ENCODE peak calls at places on chromosomes 5 and 9, in seven cellular contexts. One of them, this sample, is unnamed.

GRCh38 chr5:170338272-170338671 is 40.7 kb upstream of the LCP2 start:
- DNase-seq in A549: no peak
- DNase-seq in right atrium auricular region: no peak
- DNase-seq in fibroblast of mammary gland: no peak
- DNase-seq in stimulated activated CD4-positive, alpha-beta T cell treated with anti-CD3 and anti-CD28 coated beads, Interleukin-1b, Interleukin-23, amount 100 ng/mL, for 1 hour: no peak
- DNase-seq in stromal cell of bone marrow: no peak
- DNase-seq in gastrocnemius medialis: no peak
- DNase-seq in this sample: no peak

GRCh38 chr5:170143710-170144109 is 38.0 kb downstream of the FOXI1 start:
- DNase-seq in A549: no peak
- DNase-seq in right atrium auricular region: no peak
- DNase-seq in fibroblast of mammary gland: no peak
- DNase-seq in stimulated activated CD4-positive, alpha-beta T cell treated with anti-CD3 and anti-CD28 coated beads, Interleukin-1b, Interleukin-23, amount 100 ng/mL, for 1 hour: no peak
- DNase-seq in stromal cell of bone marrow: no peak
- DNase-seq in gastrocnemius medialis: no peak
- DNase-seq in this sample: no peak

GRCh38 chr9:4207881-4208615 is 91.8 kb downstream of the GLIS3 start:
- DNase-seq in A549: no peak
- DNase-seq in right atrium auricular region: peak
- DNase-seq in fibroblast of mammary gland: peak
- DNase-seq in stimulated activated CD4-positive, alpha-beta T cell treated with anti-CD3 and anti-CD28 coated beads, Interleukin-1b, Interleukin-23, amount 100 ng/mL, for 1 hour: no peak
- DNase-seq in stromal cell of bone marrow: peak
- DNase-seq in gastrocnemius medialis: no peak
- DNase-seq in this sample: no peak

GRCh38 chr5:5409151-5409810 is 13.2 kb upstream of the ICE1 start:
- DNase-seq in A549: no peak
- DNase-seq in right atrium auricular region: no peak
- DNase-seq in fibroblast of mammary gland: peak
- DNase-seq in stimulated activated CD4-positive, alpha-beta T cell treated with anti-CD3 and anti-CD28 coated beads, Interleukin-1b, Interleukin-23, amount 100 ng/mL, for 1 hour: no peak
- DNase-seq in stromal cell of bone marrow: no peak
- DNase-seq in gastrocnemius medialis: no peak
- DNase-seq in this sample: no peak

GRCh38 chr5:53262348-53262970 is 152.9 kb upstream of the MOCS2 start:
- DNase-seq in A549: no peak
- DNase-seq in right atrium auricular region: no peak
- DNase-seq in fibroblast of mammary gland: peak
- DNase-seq in stimulated activated CD4-positive, alpha-beta T cell treated with anti-CD3 and anti-CD28 coated beads, Interleukin-1b, Interleukin-23, amount 100 ng/mL, for 1 hour: no peak
- DNase-seq in stromal cell of bone marrow: peak
- DNase-seq in gastrocnemius medialis: no peak
- DNase-seq in this sample: no peak

GRCh38 chr5:171342362-171343111 is 33.5 kb downstream of the TLX3 start:
- DNase-seq in A549: peak
- DNase-seq in right atrium auricular region: no peak
- DNase-seq in fibroblast of mammary gland: peak
- DNase-seq in stimulated activated CD4-positive, alpha-beta T cell treated with anti-CD3 and anti-CD28 coated beads, Interleukin-1b, Interleukin-23, amount 100 ng/mL, for 1 hour: no peak
- DNase-seq in stromal cell of bone marrow: peak
- DNase-seq in gastrocnemius medialis: no peak
- DNase-seq in this sample: peak

GRCh38 chr9:98193336-98193944 is 1.0 kb upstream of the CORO2A start:
- DNase-seq in A549: no peak
- DNase-seq in right atrium auricular region: no peak
- DNase-seq in fibroblast of mammary gland: no peak
- DNase-seq in stimulated activated CD4-positive, alpha-beta T cell treated with anti-CD3 and anti-CD28 coated beads, Interleukin-1b, Interleukin-23, amount 100 ng/mL, for 1 hour: no peak
- DNase-seq in stromal cell of bone marrow: no peak
- DNase-seq in gastrocnemius medialis: no peak
- DNase-seq in this sample: no peak

GRCh38 chr5:143495823-143496275 is 92.4 kb upstream of the NR3C1 start:
- DNase-seq in A549: peak
- DNase-seq in right atrium auricular region: no peak
- DNase-seq in fibroblast of mammary gland: peak
- DNase-seq in stimulated activated CD4-positive, alpha-beta T cell treated with anti-CD3 and anti-CD28 coated beads, Interleukin-1b, Interleukin-23, amount 100 ng/mL, for 1 hour: no peak
- DNase-seq in stromal cell of bone marrow: peak
- DNase-seq in gastrocnemius medialis: no peak
- DNase-seq in this sample: no peak

GRCh38 chr5:102450313-102450990 is 48.3 kb downstream of the SLCO6A1 start:
- DNase-seq in A549: no peak
- DNase-seq in right atrium auricular region: no peak
- DNase-seq in fibroblast of mammary gland: peak
- DNase-seq in stimulated activated CD4-positive, alpha-beta T cell treated with anti-CD3 and anti-CD28 coated beads, Interleukin-1b, Interleukin-23, amount 100 ng/mL, for 1 hour: no peak
- DNase-seq in stromal cell of bone marrow: no peak
- DNase-seq in gastrocnemius medialis: no peak
- DNase-seq in this sample: no peak

GRCh38 chr9:70772591-70772990 is 348.8 kb downstream of the TRPM3 start:
- DNase-seq in A549: no peak
- DNase-seq in right atrium auricular region: no peak
- DNase-seq in fibroblast of mammary gland: no peak
- DNase-seq in stimulated activated CD4-positive, alpha-beta T cell treated with anti-CD3 and anti-CD28 coated beads, Interleukin-1b, Interleukin-23, amount 100 ng/mL, for 1 hour: no peak
- DNase-seq in stromal cell of bone marrow: no peak
- DNase-seq in gastrocnemius medialis: no peak
- DNase-seq in this sample: no peak

GRCh38 chr5:33237471-33237870 is 203.3 kb upstream of the TARS1 start:
- DNase-seq in A549: no peak
- DNase-seq in right atrium auricular region: no peak
- DNase-seq in fibroblast of mammary gland: no peak
- DNase-seq in stimulated activated CD4-positive, alpha-beta T cell treated with anti-CD3 and anti-CD28 coated beads, Interleukin-1b, Interleukin-23, amount 100 ng/mL, for 1 hour: no peak
- DNase-seq in stromal cell of bone marrow: no peak
- DNase-seq in gastrocnemius medialis: no peak
- DNase-seq in this sample: no peak

GRCh38 chr9:21095561-21095960 is 17.8 kb upstream of the IFNB1 start:
- DNase-seq in A549: no peak
- DNase-seq in right atrium auricular region: no peak
- DNase-seq in fibroblast of mammary gland: no peak
- DNase-seq in stimulated activated CD4-positive, alpha-beta T cell treated with anti-CD3 and anti-CD28 coated beads, Interleukin-1b, Interleukin-23, amount 100 ng/mL, for 1 hour: no peak
- DNase-seq in stromal cell of bone marrow: no peak
- DNase-seq in gastrocnemius medialis: no peak
- DNase-seq in this sample: no peak

GRCh38 chr5:96816430-96816939 is 8.7 kb upstream of the ERAP1 start:
- DNase-seq in A549: no peak
- DNase-seq in right atrium auricular region: no peak
- DNase-seq in fibroblast of mammary gland: no peak
- DNase-seq in stimulated activated CD4-positive, alpha-beta T cell treated with anti-CD3 and anti-CD28 coated beads, Interleukin-1b, Interleukin-23, amount 100 ng/mL, for 1 hour: no peak
- DNase-seq in stromal cell of bone marrow: no peak
- DNase-seq in gastrocnemius medialis: no peak
- DNase-seq in this sample: no peak

GRCh38 chr9:34047864-34048729 is 590 bp downstream of the UBAP2 start:
- DNase-seq in A549: peak
- DNase-seq in right atrium auricular region: peak
- DNase-seq in fibroblast of mammary gland: peak
- DNase-seq in stimulated activated CD4-positive, alpha-beta T cell treated with anti-CD3 and anti-CD28 coated beads, Interleukin-1b, Interleukin-23, amount 100 ng/mL, for 1 hour: peak
- DNase-seq in stromal cell of bone marrow: no peak
- DNase-seq in gastrocnemius medialis: peak
- DNase-seq in this sample: peak

GRCh38 chr9:114735732-114736131 is 53.7 kb upstream of the TEX48 start:
- DNase-seq in A549: no peak
- DNase-seq in right atrium auricular region: no peak
- DNase-seq in fibroblast of mammary gland: peak
- DNase-seq in stimulated activated CD4-positive, alpha-beta T cell treated with anti-CD3 and anti-CD28 coated beads, Interleukin-1b, Interleukin-23, amount 100 ng/mL, for 1 hour: no peak
- DNase-seq in stromal cell of bone marrow: no peak
- DNase-seq in gastrocnemius medialis: no peak
- DNase-seq in this sample: no peak

GRCh38 chr5:75654693-75655315 is 43.6 kb downstream of the ANKDD1B start:
- DNase-seq in A549: no peak
- DNase-seq in right atrium auricular region: no peak
- DNase-seq in fibroblast of mammary gland: no peak
- DNase-seq in stimulated activated CD4-positive, alpha-beta T cell treated with anti-CD3 and anti-CD28 coated beads, Interleukin-1b, Interleukin-23, amount 100 ng/mL, for 1 hour: no peak
- DNase-seq in stromal cell of bone marrow: no peak
- DNase-seq in gastrocnemius medialis: no peak
- DNase-seq in this sample: no peak

GRCh38 chr5:111385970-111386831 is 126.1 kb downstream of the STARD4 start:
- DNase-seq in A549: no peak
- DNase-seq in right atrium auricular region: no peak
- DNase-seq in fibroblast of mammary gland: no peak
- DNase-seq in stimulated activated CD4-positive, alpha-beta T cell treated with anti-CD3 and anti-CD28 coated beads, Interleukin-1b, Interleukin-23, amount 100 ng/mL, for 1 hour: no peak
- DNase-seq in stromal cell of bone marrow: no peak
- DNase-seq in gastrocnemius medialis: no peak
- DNase-seq in this sample: no peak

GRCh38 chr9:98342819-98343208 is 87.4 kb upstream of the TBC1D2 start:
- DNase-seq in A549: no peak
- DNase-seq in right atrium auricular region: no peak
- DNase-seq in fibroblast of mammary gland: no peak
- DNase-seq in stimulated activated CD4-positive, alpha-beta T cell treated with anti-CD3 and anti-CD28 coated beads, Interleukin-1b, Interleukin-23, amount 100 ng/mL, for 1 hour: no peak
- DNase-seq in stromal cell of bone marrow: no peak
- DNase-seq in gastrocnemius medialis: no peak
- DNase-seq in this sample: no peak

This sample was measured in GM19239.